ENCODE peak calls at places on chromosome 16, in ten cellular contexts. E, P, G, J, R, Z, C, N, H and K are unnamed samples.

GRCh38 chr16:81745704-81746558 is 33.2 kb upstream of the PLCG2 start:
- DNase-seq in E (peak), P (peak), G (no peak), J (no peak), R (peak), Z (peak), C (peak), N (peak), H (peak), K (peak)

GRCh38 chr16:89116341-89117238 is 22.9 kb downstream of the ACSF3 start:
- DNase-seq in E (no peak), P (no peak), G (no peak), J (no peak), R (no peak), Z (no peak), C (no peak), N (no peak), H (no peak), K (no peak)

GRCh38 chr16:89646270-89646669 is 11.2 kb downstream of the CHMP1A start:
- DNase-seq in E (no peak), P (no peak), G (no peak), J (no peak), R (no peak), Z (no peak), C (no peak), N (no peak), H (no peak), K (no peak)

GRCh38 chr16:17397499-17397891 is 73.3 kb downstream of the XYLT1 start:
- DNase-seq in E (no peak), P (peak), G (no peak), J (no peak), R (peak), Z (peak), C (no peak), N (no peak), H (peak), K (no peak)

GRCh38 chr16:68234188-68235104 is 1.5 kb downstream of the ESRP2 start:
- DNase-seq in E (no peak), P (no peak), G (no peak), J (peak), R (no peak), Z (no peak), C (peak), N (no peak), H (no peak), K (no peak)

GRCh38 chr16:48441863-48442279 is 56.7 kb upstream of the SIAH1 start:
- DNase-seq in E (no peak), P (no peak), G (no peak), J (peak), R (peak), Z (no peak), C (no peak), N (no peak), H (no peak), K (no peak)

GRCh38 chr16:83615131-83615530 is 192.6 kb upstream of the HSBP1 start:
- DNase-seq in E (no peak), P (no peak), G (no peak), J (no peak), R (no peak), Z (peak), C (no peak), N (no peak), H (no peak), K (no peak)

GRCh38 chr16:29698484-29699323 is 19.7 kb downstream of the QPRT start:
- DNase-seq in E (no peak), P (no peak), G (no peak), J (no peak), R (no peak), Z (no peak), C (peak), N (no peak), H (no peak), K (no peak)

GRCh38 chr16:65537336-65537735 is 415.5 kb upstream of the CDH11 start:
- DNase-seq in E (no peak), P (no peak), G (no peak), J (no peak), R (no peak), Z (no peak), C (no peak), N (no peak), H (no peak), K (no peak)

GRCh38 chr16:31436221-31437045 is 6.2 kb downstream of the ZNF843 start:
- DNase-seq in E (no peak), P (no peak), G (no peak), J (no peak), R (no peak), Z (no peak), C (no peak), N (no peak), H (no peak), K (no peak)

GRCh38 chr16:49532873-49533272 is 159.3 kb downstream of the C16orf78 start:
- DNase-seq in E (no peak), P (no peak), G (no peak), J (no peak), R (no peak), Z (no peak), C (no peak), N (no peak), H (no peak), K (no peak)

GRCh38 chr16:22235839-22236745 is 30.0 kb downstream of the EEF2K start:
- DNase-seq in E (no peak), P (no peak), G (no peak), J (no peak), R (no peak), Z (no peak), C (no peak), N (no peak), H (no peak), K (no peak)

GRCh38 chr16:84047206-84047605 is 4.6 kb upstream of the SLC38A8 start:
- DNase-seq in E (no peak), P (no peak), G (no peak), J (no peak), R (no peak), Z (no peak), C (no peak), N (no peak), H (no peak), K (no peak)

GRCh38 chr16:15523092-15523541 is 88.7 kb downstream of the BMERB1 start:
- DNase-seq in E (no peak), P (no peak), G (no peak), J (no peak), R (no peak), Z (no peak), C (no peak), N (no peak), H (no peak), K (no peak)
- TF ChIP-seq CTCF in E (no peak), P (no peak), G (no peak), J (no peak), R (peak), Z (no peak), C (peak), N (no peak), H (no peak), K (no peak)

GRCh38 chr16:46690281-46691178 is 1.1 kb downstream of the ORC6 start:
- DNase-seq in E (no peak), P (no peak), G (no peak), J (peak), R (no peak), Z (peak), C (no peak), N (no peak), H (peak), K (peak)
- TF ChIP-seq CTCF in E (no peak), P (peak), G (no peak), J (no peak), R (peak), Z (no peak), C (no peak), N (peak), H (no peak), K (no peak)

DNA sequence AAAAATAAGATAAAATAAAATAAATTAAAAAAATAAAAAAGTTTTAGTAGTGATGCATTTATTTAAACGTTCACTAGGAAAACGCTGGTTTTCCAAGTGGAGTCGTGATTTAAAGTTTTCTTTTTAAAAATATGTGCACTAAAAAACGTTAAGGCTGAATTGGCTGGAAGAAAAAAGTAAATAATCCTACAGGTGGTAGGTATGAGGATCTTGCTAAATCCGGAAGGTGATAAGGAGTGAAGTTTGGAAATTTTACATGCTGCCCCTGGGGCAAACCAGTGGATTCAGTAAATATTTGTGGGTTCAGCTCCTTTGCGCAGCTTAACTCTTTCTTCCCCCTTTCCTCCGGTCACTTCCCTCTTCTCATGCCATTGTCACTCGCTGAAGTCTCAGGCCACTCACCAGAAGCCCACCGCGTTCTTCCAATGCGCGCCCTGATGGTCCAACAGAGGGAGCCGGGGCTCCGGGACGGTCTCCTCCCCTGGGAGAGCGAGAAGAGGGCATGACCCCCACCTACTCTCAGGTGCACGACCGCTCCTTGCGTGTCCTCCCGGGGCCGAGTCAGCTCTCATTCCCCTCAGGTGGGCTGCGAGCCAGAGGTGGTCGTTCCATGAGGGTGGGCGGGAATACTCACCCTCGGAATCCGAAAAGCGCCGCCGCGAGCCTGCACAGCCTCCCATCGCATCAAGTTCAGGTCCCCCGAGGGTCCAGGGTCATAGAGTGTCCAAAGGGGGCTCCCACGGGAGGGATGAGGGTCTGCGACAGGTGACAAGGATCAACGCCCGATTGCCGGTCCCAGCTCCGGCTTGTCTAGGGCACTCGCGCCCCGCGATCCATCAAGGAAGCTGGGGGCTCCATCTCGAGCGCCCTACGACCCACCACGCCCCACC is 549 bp downstream of the CLN3 start:
- DNase-seq in E (peak), P (peak), G (no peak), J (peak), R (peak), Z (peak), C (peak), N (peak), H (peak), K (no peak)
- TF ChIP-seq CTCF in E (no peak), P (peak), G (peak), J (peak), R (no peak), Z (no peak), C (peak), N (no peak), H (peak), K (peak)

GRCh38 chr16:46949216-46949892 is 24.1 kb downstream of the DNAJA2 start:
- DNase-seq in E (no peak), P (no peak), G (no peak), J (no peak), R (no peak), Z (no peak), C (no peak), N (no peak), H (no peak), K (no peak)

GRCh38 chr16:46950009-46950408 is 23.5 kb downstream of the DNAJA2 start:
- DNase-seq in E (no peak), P (no peak), G (no peak), J (no peak), R (no peak), Z (no peak), C (no peak), N (no peak), H (no peak), K (no peak)

GRCh38 chr16:46948548-46949166 is 24.8 kb downstream of the DNAJA2 start:
- DNase-seq in E (no peak), P (no peak), G (no peak), J (no peak), R (no peak), Z (no peak), C (no peak), N (no peak), H (no peak), K (no peak)

GRCh38 chr16:46947900-46948547 is 25.4 kb downstream of the DNAJA2 start:
- DNase-seq in E (peak), P (peak), G (no peak), J (peak), R (peak), Z (peak), C (peak), N (peak), H (peak), K (peak)
- TF ChIP-seq CTCF in E (peak), P (peak), G (peak), J (peak), R (peak), Z (peak), C (peak), N (peak), H (peak), K (peak)